ENCODE peak calls at places on chromosomes 3 and 15, in six cellular contexts. One of them, this sample, is unnamed.

GRCh38 chr15:91335702-91336101 is 235.6 kb downstream of the SV2B start:
- DNase-seq in psoas muscle: no peak
- DNase-seq in glutamatergic neuron: no peak
- DNase-seq in naive thymus-derived CD8-positive, alpha-beta T cell: no peak
- DNase-seq in GM12891: no peak
- DNase-seq in AG04450: no peak
- DNase-seq in this sample: no peak

GRCh38 chr3:16513141-16514020 is at the start of gene RFTN1:
- DNase-seq in GM12891: peak; percentile 41
- DNase-seq in psoas muscle: peak; percentile 74
- DNase-seq in naive thymus-derived CD8-positive, alpha-beta T cell: peak; percentile 39
- DNase-seq in glutamatergic neuron: peak; percentile 50
- DNase-seq in AG04450: peak; percentile 24
- DNase-seq in this sample: peak; percentile 60

GRCh38 chr3:196322-197153 is at the start of gene CHL1:
- DNase-seq in psoas muscle: peak; percentile 51
- DNase-seq in naive thymus-derived CD8-positive, alpha-beta T cell: no peak
- DNase-seq in glutamatergic neuron: peak; percentile 54
- DNase-seq in GM12891: peak; percentile 23
- DNase-seq in AG04450: no peak
- DNase-seq in this sample: no peak

GRCh38 chr3:186053954-186054353 is 54.9 kb downstream of the ETV5 start:
- DNase-seq in psoas muscle: no peak
- DNase-seq in glutamatergic neuron: peak; percentile 66
- DNase-seq in naive thymus-derived CD8-positive, alpha-beta T cell: no peak
- DNase-seq in AG04450: peak; percentile 38
- DNase-seq in GM12891: no peak
- DNase-seq in this sample: no peak

GRCh38 chr3:173708191-173708590 is 310.6 kb downstream of the NLGN1 start:
- DNase-seq in GM12891: no peak
- DNase-seq in glutamatergic neuron: no peak
- DNase-seq in naive thymus-derived CD8-positive, alpha-beta T cell: no peak
- DNase-seq in psoas muscle: no peak
- DNase-seq in AG04450: no peak
- DNase-seq in this sample: no peak

GRCh38 chr15:57281357-57281756 is 94.9 kb upstream of the CGNL1 start:
- DNase-seq in glutamatergic neuron: no peak
- DNase-seq in psoas muscle: no peak
- DNase-seq in AG04450: no peak
- DNase-seq in GM12891: no peak
- DNase-seq in naive thymus-derived CD8-positive, alpha-beta T cell: no peak
- DNase-seq in this sample: no peak

GRCh38 chr3:60333710-60334109 is 917.5 kb downstream of the FHIT start:
- DNase-seq in AG04450: no peak
- DNase-seq in naive thymus-derived CD8-positive, alpha-beta T cell: no peak
- DNase-seq in psoas muscle: no peak
- DNase-seq in glutamatergic neuron: no peak
- DNase-seq in GM12891: no peak
- DNase-seq in this sample: no peak

GRCh38 chr3:39989746-39990145 is 180.3 kb downstream of the MYRIP start:
- DNase-seq in GM12891: no peak
- DNase-seq in glutamatergic neuron: no peak
- DNase-seq in psoas muscle: no peak
- DNase-seq in naive thymus-derived CD8-positive, alpha-beta T cell: no peak
- DNase-seq in AG04450: no peak
- DNase-seq in this sample: no peak

GRCh38 chr3:9897408-9898372 is 5.0 kb upstream of the IL17RE start:
- DNase-seq in glutamatergic neuron: no peak
- DNase-seq in psoas muscle: no peak
- DNase-seq in naive thymus-derived CD8-positive, alpha-beta T cell: no peak
- DNase-seq in GM12891: no peak
- DNase-seq in AG04450: no peak
- DNase-seq in this sample: no peak

GRCh38 chr3:51343918-51344687 is 41.0 kb upstream of the MANF start:
- DNase-seq in psoas muscle: no peak
- DNase-seq in naive thymus-derived CD8-positive, alpha-beta T cell: no peak
- DNase-seq in GM12891: no peak
- DNase-seq in AG04450: peak; percentile 48
- DNase-seq in glutamatergic neuron: no peak
- DNase-seq in this sample: no peak

GRCh38 chr3:63067999-63068645 is 192.9 kb upstream of the CADPS start:
- DNase-seq in naive thymus-derived CD8-positive, alpha-beta T cell: no peak
- DNase-seq in AG04450: no peak
- DNase-seq in glutamatergic neuron: no peak
- DNase-seq in psoas muscle: no peak
- DNase-seq in GM12891: peak; percentile 2
- DNase-seq in this sample: peak; percentile 23

GRCh38 chr15:95267476-95267875 is 1036.1 kb downstream of the MCTP2 start:
- DNase-seq in naive thymus-derived CD8-positive, alpha-beta T cell: no peak
- DNase-seq in GM12891: no peak
- DNase-seq in glutamatergic neuron: no peak
- DNase-seq in psoas muscle: no peak
- DNase-seq in AG04450: no peak
- DNase-seq in this sample: no peak

GRCh38 chr3:31350307-31350706 is 182.4 kb upstream of the STT3B start:
- DNase-seq in AG04450: no peak
- DNase-seq in psoas muscle: no peak
- DNase-seq in GM12891: no peak
- DNase-seq in glutamatergic neuron: no peak
- DNase-seq in naive thymus-derived CD8-positive, alpha-beta T cell: no peak
- DNase-seq in this sample: no peak

GRCh38 chr3:63015614-63016016 is 140.4 kb upstream of the CADPS start:
- DNase-seq in psoas muscle: no peak
- DNase-seq in naive thymus-derived CD8-positive, alpha-beta T cell: no peak
- DNase-seq in AG04450: no peak
- DNase-seq in GM12891: no peak
- DNase-seq in glutamatergic neuron: peak; percentile 83
- DNase-seq in this sample: no peak

GRCh38 chr15:56165234-56165633 is 78.4 kb downstream of the RFX7 start:
- DNase-seq in naive thymus-derived CD8-positive, alpha-beta T cell: no peak
- DNase-seq in psoas muscle: no peak
- DNase-seq in AG04450: no peak
- DNase-seq in GM12891: no peak
- DNase-seq in glutamatergic neuron: no peak
- DNase-seq in this sample: no peak

GRCh38 chr3:148971819-148972218 is 19.5 kb upstream of the GYG1 start:
- DNase-seq in glutamatergic neuron: no peak
- DNase-seq in psoas muscle: no peak
- DNase-seq in AG04450: peak; percentile 51
- DNase-seq in naive thymus-derived CD8-positive, alpha-beta T cell: no peak
- DNase-seq in GM12891: no peak
- DNase-seq in this sample: no peak

GRCh38 chr3:27907929-27908328 is 185.8 kb upstream of the EOMES start:
- DNase-seq in naive thymus-derived CD8-positive, alpha-beta T cell: no peak
- DNase-seq in AG04450: no peak
- DNase-seq in glutamatergic neuron: no peak
- DNase-seq in GM12891: no peak
- DNase-seq in psoas muscle: no peak
- DNase-seq in this sample: no peak

GRCh38 chr3:2863127-2863526 is 247.0 kb downstream of the IL5RA start:
- DNase-seq in GM12891: no peak
- DNase-seq in naive thymus-derived CD8-positive, alpha-beta T cell: no peak
- DNase-seq in glutamatergic neuron: no peak
- DNase-seq in AG04450: no peak
- DNase-seq in psoas muscle: no peak
- DNase-seq in this sample: no peak

GRCh38 chr3:64289622-64290021 is 64.4 kb upstream of the PRICKLE2 start:
- DNase-seq in AG04450: no peak
- DNase-seq in GM12891: no peak
- DNase-seq in glutamatergic neuron: no peak
- DNase-seq in psoas muscle: no peak
- DNase-seq in naive thymus-derived CD8-positive, alpha-beta T cell: no peak
- DNase-seq in this sample: no peak

GRCh38 chr3:160876568-160877100 is 120.6 kb downstream of the PPM1L start:
- DNase-seq in GM12891: no peak
- DNase-seq in AG04450: no peak
- DNase-seq in glutamatergic neuron: peak; percentile 29
- DNase-seq in psoas muscle: no peak
- DNase-seq in naive thymus-derived CD8-positive, alpha-beta T cell: no peak
- DNase-seq in this sample: no peak

GRCh38 chr3:57164217-57164605 is 942 bp downstream of the IL17RD start:
- DNase-seq in AG04450: no peak
- DNase-seq in glutamatergic neuron: peak; percentile 33
- DNase-seq in naive thymus-derived CD8-positive, alpha-beta T cell: no peak
- DNase-seq in GM12891: no peak
- DNase-seq in psoas muscle: peak; percentile 68
- DNase-seq in this sample: peak; percentile 62

GRCh38 chr15:90708516-90708915 is 8.6 kb upstream of the BLM start:
- DNase-seq in AG04450: no peak
- DNase-seq in glutamatergic neuron: no peak
- DNase-seq in GM12891: no peak
- DNase-seq in naive thymus-derived CD8-positive, alpha-beta T cell: no peak
- DNase-seq in psoas muscle: no peak
- DNase-seq in this sample: no peak

GRCh38 chr15:30985081-30985531 is 6.3 kb downstream of the MTMR10 start:
- DNase-seq in AG04450: no peak
- DNase-seq in GM12891: no peak
- DNase-seq in glutamatergic neuron: no peak
- DNase-seq in psoas muscle: peak; percentile 64
- DNase-seq in naive thymus-derived CD8-positive, alpha-beta T cell: no peak
- DNase-seq in this sample: peak; percentile 22

GRCh38 chr3:120909602-120909878 is 1.5 kb downstream of the STXBP5L start:
- DNase-seq in AG04450: no peak
- DNase-seq in naive thymus-derived CD8-positive, alpha-beta T cell: no peak
- DNase-seq in psoas muscle: no peak
- DNase-seq in GM12891: no peak
- DNase-seq in glutamatergic neuron: peak; percentile 33
- DNase-seq in this sample: no peak

GRCh38 chr3:61257148-61257547 is 5.9 kb upstream of the FHIT start:
- DNase-seq in psoas muscle: no peak
- DNase-seq in glutamatergic neuron: no peak
- DNase-seq in GM12891: no peak
- DNase-seq in AG04450: no peak
- DNase-seq in naive thymus-derived CD8-positive, alpha-beta T cell: no peak
- DNase-seq in this sample: no peak

GRCh38 chr3:149971403-149972075 is 844 bp upstream of the PFN2 start:
- DNase-seq in GM12891: peak; percentile 18
- DNase-seq in AG04450: no peak
- DNase-seq in naive thymus-derived CD8-positive, alpha-beta T cell: peak; percentile 27
- DNase-seq in glutamatergic neuron: no peak
- DNase-seq in psoas muscle: peak; percentile 84
- DNase-seq in this sample: peak; percentile 53

This sample was measured in heart right ventricle.